ENCODE peak calls at places on chromosomes 1 and 21, in six cellular contexts. X is H1, V is GM12878, P is GM12892, F is K562, D is HepG2. S is an unnamed sample.

GRCh38 chr1:45260244-45260643 is 53.8 kb upstream of the ZSWIM5 start:
- DNase-seq in V (no peak), X (no peak), F (no peak), D (peak), P (no peak), S (no peak)

GRCh38 chr1:224734261-224734935 is 118.3 kb downstream of the CNIH3 start:
- DNase-seq in D (no peak), V (no peak), P (no peak), X (no peak), F (peak), S (no peak)

GRCh38 chr1:59432531-59433439 is 135.9 kb downstream of the FGGY start:
- DNase-seq in F (no peak), P (no peak), V (peak), D (peak), X (no peak), S (no peak)

GRCh38 chr21:36265431-36265830 is 54.6 kb upstream of the MORC3 start:
- DNase-seq in P (no peak), X (no peak), D (no peak), F (no peak), V (no peak), S (no peak)

GRCh38 chr1:228285661-228286504 is 78.0 kb downstream of the OBSCN start:
- DNase-seq in X (no peak), P (no peak), V (no peak), F (no peak), D (no peak), S (no peak)

GRCh38 chr1:10646347-10646861 is 150.0 kb downstream of the CASZ1 start:
- DNase-seq in X (no peak), V (no peak), D (no peak), F (peak), P (no peak), S (no peak)

GRCh38 chr1:102897537-102897936 is 210.8 kb downstream of the COL11A1 start:
- DNase-seq in P (no peak), F (no peak), D (no peak), V (no peak), X (no peak), S (no peak)

GRCh38 chr1:10674700-10675598 is 121.5 kb downstream of the CASZ1 start:
- DNase-seq in X (no peak), V (no peak), P (no peak), D (no peak), F (no peak), S (no peak)

GRCh38 chr1:169550294-169550693 is 36.0 kb downstream of the F5 start:
- DNase-seq in P (peak), X (no peak), F (peak), D (peak), V (no peak), S (no peak)

GRCh38 chr1:187481581-187482148 is 652.9 kb downstream of the PLA2G4A start:
- DNase-seq in D (no peak), X (no peak), P (no peak), F (no peak), V (no peak), S (no peak)

GRCh38 chr1:222893255-222893654 is 78.4 kb downstream of the DISP1 start:
- DNase-seq in F (no peak), X (no peak), D (no peak), P (no peak), V (no peak), S (no peak)

GRCh38 chr1:167230437-167230836 is 9.8 kb downstream of the POU2F1 start:
- DNase-seq in V (no peak), D (no peak), P (no peak), X (no peak), F (no peak), S (no peak)

GRCh38 chr1:83626603-83627002 is 372.3 kb downstream of the TTLL7 start:
- DNase-seq in P (no peak), X (no peak), D (no peak), V (peak), F (no peak), S (no peak)

GRCh38 chr1:230268371-230269170 is 157.6 kb downstream of the PGBD5 start:
- DNase-seq in P (no peak), X (no peak), F (peak), V (no peak), D (peak), S (no peak)

GRCh38 chr1:168483531-168483930 is 60.3 kb downstream of the XCL2 start:
- DNase-seq in V (no peak), P (no peak), F (no peak), X (no peak), D (no peak), S (no peak)

GRCh38 chr1:182095946-182096345 is 34.4 kb upstream of the ZNF648 start:
- DNase-seq in P (no peak), V (no peak), X (no peak), D (no peak), F (no peak), S (no peak)

GRCh38 chr21:33024278-33025103 is 1.2 kb upstream of the OLIG2 start:
- DNase-seq in X (no peak), P (no peak), D (no peak), V (no peak), F (no peak), S (no peak)
- TF ChIP-seq TAF1 in X (no peak), P (no peak), D (no peak), V (no peak), F (no peak), S (no peak)

DNA sequence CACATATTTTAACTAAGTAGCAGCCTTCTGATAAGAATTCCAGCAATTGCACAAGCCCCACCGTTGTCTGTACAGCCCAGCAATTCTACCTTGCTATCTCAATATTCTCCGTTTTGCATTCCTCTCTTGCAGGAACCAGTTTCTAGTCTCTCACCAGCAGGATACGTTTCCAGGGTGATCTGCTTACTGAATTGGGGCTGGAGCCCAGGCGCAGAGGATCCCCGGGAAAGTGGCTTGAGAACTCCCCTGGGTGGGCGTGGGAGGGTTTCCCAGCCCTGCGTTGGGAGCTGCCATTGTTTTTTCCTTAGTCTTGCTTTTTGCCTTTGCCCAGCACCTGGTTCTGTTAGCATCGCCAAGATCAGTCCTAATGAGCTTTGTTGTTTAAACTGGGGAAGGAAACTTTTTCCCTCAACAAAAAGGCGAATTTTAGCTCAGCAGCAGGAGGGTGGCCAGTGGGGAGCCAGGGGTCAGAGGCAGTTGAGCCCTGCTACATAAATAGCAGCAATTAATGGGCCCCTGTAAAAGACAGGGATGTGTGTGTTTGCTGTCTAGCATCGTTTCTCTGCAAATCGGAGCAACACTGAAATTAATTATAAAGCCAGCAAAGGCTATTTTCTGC is 36.4 kb downstream of the HUNK start:
- DNase-seq in F (no peak), P (no peak), X (no peak), D (no peak), V (no peak), S (no peak)
- TF ChIP-seq POLR2AphosphoS5 in F (no peak), P (no peak), X (no peak), D (no peak), V (no peak), S (no peak)

GRCh38 chr1:40255231-40255630 is 2.8 kb upstream of the ZMPSTE24 start:
- DNase-seq in F (no peak), D (no peak), V (no peak), P (no peak), X (no peak), S (no peak)

GRCh38 chr1:40257313-40257687 is 736 bp upstream of the ZMPSTE24 start:
- DNase-seq in F (no peak), D (no peak), X (no peak), P (no peak), V (no peak), S (no peak)

GRCh38 chr1:40258445-40258769 is 371 bp downstream of the ZMPSTE24 start:
- DNase-seq in D (peak), P (no peak), X (no peak), F (no peak), V (no peak), S (no peak)

GRCh38 chr1:40256401-40257084 is 1.5 kb upstream of the ZMPSTE24 start:
- DNase-seq in V (no peak), X (no peak), D (no peak), F (no peak), P (no peak), S (no peak)

GRCh38 chr1:40257688-40258444 is at the start of gene ZMPSTE24:
- DNase-seq in F (peak), X (peak), D (peak), V (peak), P (peak), S (peak)
- TF ChIP-seq POLR2A in F (peak), X (peak), D (peak), V (peak), P (peak), S (peak)

DNA sequence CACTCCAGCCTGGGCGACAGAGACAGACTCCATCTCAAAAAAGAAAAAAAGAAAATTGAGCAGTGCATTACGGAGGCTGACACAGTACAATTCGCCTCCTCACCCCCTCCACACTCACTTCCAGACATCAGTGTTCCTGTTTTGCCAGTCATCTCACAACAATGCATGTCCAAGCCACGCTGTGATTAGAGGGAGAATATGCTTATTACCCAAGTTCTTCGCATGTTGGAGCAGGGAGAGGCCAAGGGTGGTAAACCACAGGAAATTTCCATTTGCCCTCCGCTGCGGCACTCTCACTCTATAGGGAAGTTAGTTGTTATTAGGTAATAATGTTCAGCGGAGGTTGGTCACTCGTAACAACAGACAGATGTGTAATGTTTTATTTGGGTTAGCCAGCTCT is 32.9 kb downstream of the KCNJ15 start:
- DNase-seq in X (no peak), P (no peak), F (no peak), D (no peak), V (no peak), S (no peak)
- TF ChIP-seq TAF1 in X (no peak), P (no peak), F (no peak), D (no peak), V (no peak), S (no peak)